ENCODE peak calls at places on chromosomes 12 and 14, in four cellular contexts. Z is HCT116, C is HepG2, Q is Panc1. V is an unnamed sample.

GRCh38 chr12:131928080-131928764 is 854 bp upstream of the PUS1 start:
- DNase-seq in C (no peak), Z (no peak), Q (no peak), V (peak)

GRCh38 chr14:68341765-68342212 is 451.1 kb downstream of the ZFP36L1 start:
- DNase-seq in C (no peak), Q (no peak), Z (no peak), V (no peak)

GRCh38 chr12:23895792-23896218 is 53.7 kb downstream of the SOX5 start:
- DNase-seq in C (no peak), Z (no peak), Q (no peak), V (no peak)

GRCh38 chr12:94725375-94726168 is 75.2 kb upstream of the TMCC3 start:
- DNase-seq in C (peak), Z (peak), Q (no peak), V (peak)

GRCh38 chr14:105283028-105283427 is 17.8 kb downstream of the BRF1 start:
- DNase-seq in Z (no peak), Q (no peak), C (no peak), V (no peak)

GRCh38 chr12:91224411-91224810 is 41.8 kb upstream of the DCN start:
- DNase-seq in C (no peak), Q (no peak), Z (no peak), V (no peak)

GRCh38 chr12:87441511-87441910 is 587.7 kb downstream of the C12orf50 start:
- DNase-seq in C (no peak), Z (no peak), Q (no peak), V (no peak)

GRCh38 chr12:4392223-4392742 is 12.8 kb upstream of the FGF23 start:
- DNase-seq in Z (no peak), Q (no peak), C (no peak), V (peak)

GRCh38 chr14:64879635-64880381 is at the start of gene SPTB:
- DNase-seq in C (no peak), Z (no peak), Q (no peak), V (peak)

GRCh38 chr12:15334225-15334624 is 11.9 kb downstream of the PTPRO start:
- DNase-seq in Z (no peak), C (no peak), Q (no peak), V (no peak)

GRCh38 chr12:46382425-46382973 is 9.9 kb upstream of the SLC38A2 start:
- DNase-seq in Q (no peak), C (no peak), Z (no peak), V (no peak)

GRCh38 chr12:64392221-64392620 is 1.7 kb upstream of the C12orf56 start:
- DNase-seq in Z (no peak), Q (no peak), C (no peak), V (peak)

GRCh38 chr14:35197015-35197414 is 74.7 kb downstream of the PRORP start:
- DNase-seq in C (no peak), Q (no peak), Z (peak), V (no peak)

GRCh38 chr14:20302042-20302761 is 3.5 kb downstream of the TTC5 start:
- DNase-seq in Z (no peak), Q (no peak), C (no peak), V (no peak)

GRCh38 chr12:57845478-57846284 is 848 bp downstream of the CTDSP2 start:
- DNase-seq in Q (no peak), C (peak), Z (no peak), V (peak)

GRCh38 chr14:95226801-95227200 is 69.5 kb upstream of the DICER1 start:
- DNase-seq in C (no peak), Q (no peak), Z (no peak), V (no peak)
- TF ChIP-seq TCF7L2 in C (no peak), Q (no peak), Z (no peak), V (no peak)

GRCh38 chr14:94385553-94386057 is 2.8 kb downstream of the SERPINA1 start:
- DNase-seq in Q (no peak), C (no peak), Z (no peak), V (no peak)

GRCh38 chr14:94388027-94388895 is at the start of gene SERPINA1:
- DNase-seq in Q (no peak), C (peak), Z (no peak), V (no peak)

GRCh38 chr14:94387051-94388026 is 1.1 kb downstream of the SERPINA1 start:
- DNase-seq in Z (no peak), Q (no peak), C (no peak), V (no peak)

GRCh38 chr14:94384342-94384741 is 4.1 kb downstream of the SERPINA1 start:
- DNase-seq in C (no peak), Z (no peak), Q (no peak), V (no peak)

DNA sequence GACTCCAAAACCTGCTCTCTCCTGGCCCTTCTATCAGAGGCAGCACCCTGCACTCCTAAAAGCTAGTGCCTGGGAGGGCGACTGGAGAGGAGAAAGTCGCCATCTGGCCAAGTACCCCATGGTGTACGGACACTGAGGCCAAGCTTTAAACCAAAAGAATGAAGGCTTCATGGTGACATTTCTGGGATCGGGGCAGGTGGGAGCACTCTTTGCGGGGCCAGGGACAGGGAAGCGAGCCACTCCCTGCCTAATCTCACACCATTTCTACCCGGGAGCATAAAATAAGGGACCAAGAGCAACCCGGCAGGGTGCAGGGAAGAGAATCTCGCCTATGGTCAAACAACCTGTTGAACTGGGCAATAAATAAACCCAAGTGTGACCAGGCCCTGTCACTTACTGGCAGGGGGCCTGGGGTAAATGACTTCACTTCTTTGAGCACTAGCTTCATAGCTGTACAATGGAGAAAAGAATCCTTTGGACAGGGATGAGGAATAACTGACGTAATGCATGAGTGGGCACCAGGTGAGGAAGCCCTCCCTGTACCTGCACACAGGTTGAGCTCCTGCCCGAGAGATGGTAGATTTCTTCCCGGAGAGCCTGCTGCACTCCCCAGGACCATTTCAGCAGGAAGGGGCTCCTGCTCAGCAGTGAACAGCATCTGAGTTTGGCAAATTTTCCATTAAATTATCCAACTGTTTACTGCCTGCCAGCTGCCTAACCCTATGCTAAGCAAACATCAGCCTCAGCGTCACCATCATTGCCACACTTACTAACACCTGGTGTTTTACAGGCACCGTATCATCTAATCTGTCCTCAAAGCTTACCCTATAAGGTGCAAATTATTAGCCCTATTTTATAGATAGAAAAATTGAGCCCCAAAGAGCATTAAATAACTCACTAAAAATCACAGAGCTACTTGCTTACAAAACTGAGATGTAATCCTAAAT is 2.0 kb downstream of the SERPINA1 start:
- DNase-seq in C (no peak), Q (no peak), Z (no peak), V (no peak)
- TF ChIP-seq TCF7L2 in C (no peak), Q (no peak), Z (no peak), V (no peak)

GRCh38 chr14:71266994-71267636 is 359.9 kb downstream of the PCNX1 start:
- DNase-seq in C (no peak), Q (no peak), Z (no peak), V (no peak)
- TF ChIP-seq TCF7L2 in C (no peak), Q (no peak), Z (no peak), V (no peak)

GRCh38 chr14:76326918-76327689 is 48.8 kb upstream of the ESRRB start:
- DNase-seq in Q (no peak), Z (no peak), C (no peak), V (no peak)
- TF ChIP-seq TCF7L2 in Q (no peak), Z (no peak), C (no peak), V (no peak)

GRCh38 chr12:12684375-12685106 is 11.4 kb downstream of the GPR19 start:
- DNase-seq in Z (no peak), Q (no peak), C (peak), V (peak)
- TF ChIP-seq TCF7L2 in Z (no peak), Q (no peak), C (no peak), V (no peak)

GRCh38 chr12:8609061-8609570 is 3.5 kb downstream of the AICDA start:
- DNase-seq in C (peak), Z (peak), Q (peak), V (no peak)
- TF ChIP-seq TCF7L2 in C (no peak), Z (no peak), Q (no peak), V (no peak)

GRCh38 chr12:6643569-6644256 is 3.5 kb downstream of the ACRBP start:
- DNase-seq in Q (no peak), C (no peak), Z (no peak), V (no peak)
- TF ChIP-seq TCF7L2 in Q (no peak), C (no peak), Z (no peak), V (no peak)

DNA sequence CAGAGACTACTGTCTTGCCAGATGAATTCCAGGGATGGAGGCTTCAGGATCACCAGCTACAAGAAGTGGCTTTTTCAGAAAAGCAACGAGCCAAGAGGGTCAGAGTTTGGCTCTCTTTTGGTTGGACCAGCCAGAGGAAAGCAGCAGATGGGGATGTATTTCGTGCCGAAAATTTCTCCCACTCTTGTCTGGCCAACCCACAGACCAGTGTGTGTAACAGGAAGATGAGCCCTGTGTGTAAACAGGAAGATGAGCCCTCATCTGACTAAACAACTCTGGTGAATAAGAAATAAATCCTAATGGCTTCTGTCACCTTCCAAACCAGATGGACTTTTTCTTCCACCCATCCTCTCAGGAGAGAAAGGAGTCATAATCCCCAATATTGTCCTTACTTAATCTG is 13.1 kb downstream of the GPR68 start:
- DNase-seq in C (no peak), Z (no peak), Q (no peak), V (no peak)
- TF ChIP-seq TCF7L2 in C (no peak), Z (no peak), Q (no peak), V (no peak)

GRCh38 chr14:69573841-69574265 is 818 bp downstream of the CCDC177 start:
- DNase-seq in Q (no peak), C (no peak), Z (no peak), V (no peak)
- TF ChIP-seq TCF7L2 in Q (no peak), C (no peak), Z (no peak), V (no peak)

DNA sequence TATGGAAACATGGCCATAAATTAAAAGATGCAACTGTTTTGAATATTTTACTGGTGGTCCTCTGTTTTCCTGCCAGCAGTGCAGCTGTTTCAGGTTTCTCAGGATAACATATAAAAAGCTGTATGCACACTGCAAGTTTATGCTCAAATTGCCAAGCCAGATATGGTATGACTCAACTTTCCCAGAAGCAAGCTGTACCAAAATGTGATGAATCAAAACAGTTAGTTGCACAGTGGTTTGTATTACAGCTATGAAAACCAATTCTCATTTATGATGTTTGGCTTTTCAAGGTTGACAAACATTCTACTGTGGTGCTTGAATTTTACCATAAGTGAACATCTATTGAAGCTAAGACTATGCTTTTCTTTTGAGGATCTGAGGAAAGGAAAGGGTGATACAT is 15.5 kb downstream of the TRMT5 start:
- DNase-seq in C (no peak), Z (no peak), Q (no peak), V (no peak)
- TF ChIP-seq TCF7L2 in C (no peak), Z (no peak), Q (no peak), V (no peak)

V was measured in K562.